ENCODE peak calls at places on chromosomes 11 and 22, in ten cellular contexts. Z is MCF 10A; C is adrenal gland; G is dorsolateral prefrontal cortex; I is psoas muscle; J is CD4-positive, alpha-beta T cell; O is hepatocyte; H is H1; W is B cell; D is GM20000. R is an unnamed sample.

GRCh38 chr22:30425616-30426394 is at the start of gene MTFP1:
- DNase-seq in Z (peak; percentile 69), C (peak; percentile 67), G (peak; percentile 49), I (peak; percentile 74), J (peak; percentile 25), O (peak; percentile 74), H (no peak), W (peak; percentile 46), D (peak; percentile 74), R (peak; percentile 27)

GRCh38 chr22:35842954-35843353 is 125.3 kb downstream of the APOL5 start:
- DNase-seq in Z (peak; percentile 66), C (peak; percentile 38), G (no peak), I (no peak), J (no peak), O (peak; percentile 32), H (no peak), W (no peak), D (peak; percentile 15), R (peak; percentile 56)

GRCh38 chr22:19149962-19150361 is at the start of gene GSC2:
- DNase-seq in Z (no peak), C (no peak), G (no peak), I (no peak), J (no peak), O (no peak), H (no peak), W (no peak), D (peak; percentile 45), R (no peak)

GRCh38 chr11:3786781-3787428 is 10.4 kb downstream of the NUP98 start:
- DNase-seq in Z (no peak), C (no peak), G (no peak), I (no peak), J (no peak), O (no peak), H (no peak), W (no peak), D (no peak), R (peak; percentile 58)

GRCh38 chr22:47558828-47559700 is 796.6 kb downstream of the TBC1D22A start:
- DNase-seq in Z (no peak), C (no peak), G (no peak), I (no peak), J (no peak), O (no peak), H (no peak), W (no peak), D (no peak), R (no peak)

GRCh38 chr11:64120951-64121569 is 44.9 kb downstream of the MACROD1 start:
- DNase-seq in Z (peak; percentile 83), C (no peak), G (no peak), I (peak; percentile 76), J (no peak), O (no peak), H (no peak), W (no peak), D (no peak), R (peak; percentile 57)

GRCh38 chr11:113249491-113249763 is 65.0 kb upstream of the TTC12 start:
- DNase-seq in Z (peak; percentile 13), C (no peak), G (no peak), I (no peak), J (no peak), O (no peak), H (no peak), W (no peak), D (no peak), R (no peak)

GRCh38 chr22:36528795-36529718 is at the start of gene EIF3D:
- DNase-seq in Z (peak; percentile 99), C (peak; percentile 97), G (peak; percentile 97), I (peak; percentile 99), J (peak; percentile 98), O (peak; percentile 99), H (peak; percentile 99), W (peak; percentile 99), D (peak; percentile 89), R (peak; percentile 99)

GRCh38 chr11:134687548-134687947 is 275.5 kb upstream of the B3GAT1 start:
- DNase-seq in Z (no peak), C (no peak), G (no peak), I (no peak), J (no peak), O (no peak), H (no peak), W (no peak), D (no peak), R (no peak)

GRCh38 chr11:134691985-134692384 is 279.9 kb upstream of the B3GAT1 start:
- DNase-seq in Z (peak; percentile 13), C (no peak), G (no peak), I (no peak), J (no peak), O (no peak), H (no peak), W (no peak), D (no peak), R (no peak)

GRCh38 chr11:134696455-134696854 is 284.4 kb upstream of the B3GAT1 start:
- DNase-seq in Z (no peak), C (no peak), G (no peak), I (no peak), J (no peak), O (no peak), H (no peak), W (no peak), D (no peak), R (no peak)

GRCh38 chr11:134689886-134690285 is 277.8 kb upstream of the B3GAT1 start:
- DNase-seq in Z (no peak), C (no peak), G (no peak), I (no peak), J (no peak), O (no peak), H (no peak), W (no peak), D (no peak), R (no peak)

GRCh38 chr11:134691474-134691873 is 279.4 kb upstream of the B3GAT1 start:
- DNase-seq in Z (no peak), C (no peak), G (no peak), I (no peak), J (no peak), O (no peak), H (no peak), W (no peak), D (no peak), R (no peak)
- TF ChIP-seq CTCF in Z (no peak), C (no peak), G (no peak), I (no peak), J (no peak), O (no peak), H (no peak), W (no peak), D (no peak), R (no peak)

DNA sequence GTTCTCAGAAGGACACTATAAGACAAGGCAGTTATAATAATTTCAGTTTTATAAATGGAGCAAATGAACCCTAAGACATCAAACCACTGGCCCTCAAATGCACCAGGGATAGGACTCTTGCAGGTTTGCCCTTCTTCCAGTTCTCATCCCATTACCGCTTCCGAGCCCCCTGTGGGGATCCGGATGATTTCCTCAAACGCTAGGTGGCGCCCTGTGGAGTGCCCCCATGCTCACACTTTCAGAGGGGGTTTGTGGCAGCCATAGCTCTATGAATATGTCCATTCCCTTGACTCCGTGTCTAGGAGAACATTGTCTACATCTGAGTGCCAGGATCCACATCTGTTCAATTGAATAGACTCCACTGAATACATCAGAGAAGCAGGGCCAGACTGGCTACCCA is 816.3 kb downstream of the NTM start:
- DNase-seq in Z (no peak), C (no peak), G (no peak), I (no peak), J (no peak), O (no peak), H (no peak), W (no peak), D (no peak), R (no peak)
- TF ChIP-seq CTCF in Z (no peak), C (no peak), G (no peak), I (no peak), J (no peak), O (peak; percentile 15), H (peak; percentile 58), W (no peak), D (no peak), R (peak; percentile 68)

GRCh38 chr11:36534276-36534675 is 24.2 kb upstream of the TRAF6 start:
- DNase-seq in Z (no peak), C (no peak), G (no peak), I (no peak), J (no peak), O (no peak), H (no peak), W (no peak), D (no peak), R (no peak)
- TF ChIP-seq CTCF in Z (no peak), C (no peak), G (no peak), I (no peak), J (no peak), O (no peak), H (no peak), W (no peak), D (no peak), R (no peak)

GRCh38 chr11:75479598-75479986 is 46.1 kb downstream of the GDPD5 start:
- DNase-seq in Z (no peak), C (no peak), G (no peak), I (no peak), J (no peak), O (no peak), H (no peak), W (no peak), D (no peak), R (no peak)

GRCh38 chr11:75480185-75480889 is 45.4 kb downstream of the GDPD5 start:
- DNase-seq in Z (no peak), C (no peak), G (no peak), I (no peak), J (no peak), O (no peak), H (no peak), W (no peak), D (no peak), R (no peak)

GRCh38 chr11:75477614-75477935 is 44.6 kb upstream of the KLHL35 start:
- DNase-seq in Z (no peak), C (no peak), G (no peak), I (no peak), J (no peak), O (no peak), H (no peak), W (no peak), D (no peak), R (no peak)

GRCh38 chr11:75480890-75481190 is 44.9 kb downstream of the GDPD5 start:
- DNase-seq in Z (no peak), C (no peak), G (no peak), I (no peak), J (no peak), O (no peak), H (no peak), W (no peak), D (no peak), R (no peak)

DNA sequence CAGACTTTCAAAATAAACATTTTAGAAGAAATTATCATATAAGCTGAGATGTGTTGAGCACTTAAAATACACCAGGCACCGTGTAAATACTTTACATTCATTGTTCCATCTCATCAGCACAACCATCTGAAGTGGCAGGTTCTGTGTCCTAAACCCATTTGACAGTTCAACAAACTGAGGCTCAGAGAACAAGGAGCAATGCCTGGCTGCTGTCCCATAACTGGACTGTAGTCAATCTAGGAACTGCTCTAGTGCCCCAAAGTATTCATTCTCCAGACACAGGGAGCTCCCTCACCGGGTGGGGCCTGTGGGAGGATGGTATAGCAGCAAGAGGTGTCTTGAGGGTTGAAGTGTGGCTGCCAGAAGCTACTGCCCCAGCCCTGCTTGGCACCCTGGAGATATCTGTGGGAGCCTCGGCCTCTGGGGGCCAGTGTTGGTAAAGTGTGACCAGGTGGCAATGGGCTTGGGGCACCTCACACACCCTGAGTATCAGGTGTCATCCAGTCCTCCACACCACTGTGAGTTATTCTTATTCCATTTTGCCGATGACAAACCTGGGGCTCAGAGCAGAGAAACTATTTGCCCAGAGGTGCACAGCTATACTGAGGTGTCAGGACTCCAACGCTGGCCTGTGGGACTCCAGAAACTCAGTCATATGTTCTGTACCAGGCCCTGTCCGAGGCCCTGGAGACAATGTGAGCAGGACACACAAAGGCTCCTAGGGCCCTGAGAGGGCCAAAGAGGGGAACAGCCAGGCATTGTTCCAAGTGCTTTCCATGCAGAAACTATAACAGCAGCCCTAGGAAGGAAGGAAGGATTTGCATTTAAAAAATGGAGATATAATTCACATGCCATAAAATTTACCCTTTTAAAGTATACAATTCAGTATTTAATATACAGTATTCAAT is 45.9 kb upstream of the KLHL35 start:
- DNase-seq in Z (no peak), C (no peak), G (no peak), I (no peak), J (no peak), O (no peak), H (no peak), W (no peak), D (no peak), R (no peak)
- TF ChIP-seq CTCF in Z (no peak), C (no peak), G (no peak), I (no peak), J (no peak), O (no peak), H (no peak), W (no peak), D (no peak), R (no peak)

R was measured in HFFc6.